ENCODE peak calls at places on chromosomes 16 and 17, in five cellular contexts. C, V, N, H and Z are unnamed samples.

GRCh38 chr17:47862621-47863440 is 11.9 kb upstream of the SP6 start:
- DNase-seq in C (no peak), V (no peak), H (no peak), N (no peak), Z (no peak)

GRCh38 chr17:82876602-82877391 is 37.0 kb upstream of the ZNF750 start:
- DNase-seq in C (no peak), N (no peak), H (no peak), V (peak), Z (no peak)

GRCh38 chr17:65027305-65027704 is 29.2 kb downstream of the GNA13 start:
- DNase-seq in N (no peak), C (no peak), V (peak), H (peak), Z (peak)

GRCh38 chr16:29881050-29881449 is 18.0 kb upstream of the CDIPT start:
- DNase-seq in C (no peak), N (no peak), H (no peak), V (no peak), Z (no peak)

GRCh38 chr16:86734559-86735480 is 156.5 kb downstream of the FOXL1 start:
- DNase-seq in C (no peak), H (no peak), N (no peak), V (peak), Z (no peak)

GRCh38 chr17:79655672-79656290 is 44.9 kb upstream of the RBFOX3 start:
- DNase-seq in N (peak), H (peak), V (no peak), C (no peak), Z (no peak)

GRCh38 chr16:64910351-64910750 is 211.5 kb downstream of the CDH11 start:
- DNase-seq in N (no peak), H (no peak), C (no peak), V (no peak), Z (no peak)

GRCh38 chr16:66869424-66869823 is 10.9 kb upstream of the PDP2 start:
- DNase-seq in V (no peak), N (no peak), C (no peak), H (peak), Z (no peak)

GRCh38 chr17:59800530-59800942 is 92.2 kb downstream of the TUBD1 start:
- DNase-seq in C (no peak), N (no peak), H (no peak), V (no peak), Z (no peak)